ENCODE peak calls at places on chromosomes 12 and 14, in eight cellular contexts. One of them, this sample, is unnamed.

GRCh38 chr14:65277027-65277426 is 135.5 kb upstream of the FUT8 start:
- DNase-seq in stimulated activated CD8-positive, alpha-beta memory T cell treated with anti-CD3 and anti-CD28 coated beads, Interleukin-15, amount 100 ng/mL, for 1 hour: no peak
- DNase-seq in mucosa of gallbladder: no peak
- DNase-seq in stimulated activated CD4-positive, alpha-beta T cell treated with anti-CD3 and anti-CD28 coated beads, Interleukin-15, amount 100 ng/mL, for 1 hour: no peak
- DNase-seq in NCI-H146: no peak
- DNase-seq in endodermal cell: no peak
- DNase-seq in NCI-H510A: no peak
- DNase-seq in activated gamma-delta T cell treated with Interleukin-2 at 50 U/mL for 16 hours: no peak
- DNase-seq in this sample: no peak

GRCh38 chr12:89179983-89180382 is 172.3 kb downstream of the DUSP6 start:
- DNase-seq in NCI-H146: no peak
- DNase-seq in NCI-H510A: no peak
- DNase-seq in stimulated activated CD8-positive, alpha-beta memory T cell treated with anti-CD3 and anti-CD28 coated beads, Interleukin-15, amount 100 ng/mL, for 1 hour: no peak
- DNase-seq in mucosa of gallbladder: peak
- DNase-seq in endodermal cell: no peak
- DNase-seq in stimulated activated CD4-positive, alpha-beta T cell treated with anti-CD3 and anti-CD28 coated beads, Interleukin-15, amount 100 ng/mL, for 1 hour: no peak
- DNase-seq in activated gamma-delta T cell treated with Interleukin-2 at 50 U/mL for 16 hours: no peak
- DNase-seq in this sample: no peak

GRCh38 chr12:5723711-5724252 is 221.3 kb downstream of the ANO2 start:
- DNase-seq in NCI-H146: no peak
- DNase-seq in endodermal cell: peak
- DNase-seq in stimulated activated CD8-positive, alpha-beta memory T cell treated with anti-CD3 and anti-CD28 coated beads, Interleukin-15, amount 100 ng/mL, for 1 hour: no peak
- DNase-seq in stimulated activated CD4-positive, alpha-beta T cell treated with anti-CD3 and anti-CD28 coated beads, Interleukin-15, amount 100 ng/mL, for 1 hour: no peak
- DNase-seq in activated gamma-delta T cell treated with Interleukin-2 at 50 U/mL for 16 hours: no peak
- DNase-seq in NCI-H510A: no peak
- DNase-seq in mucosa of gallbladder: no peak
- DNase-seq in this sample: no peak

GRCh38 chr14:85948163-85948562 is 418.2 kb downstream of the FLRT2 start:
- DNase-seq in NCI-H146: no peak
- DNase-seq in NCI-H510A: no peak
- DNase-seq in stimulated activated CD4-positive, alpha-beta T cell treated with anti-CD3 and anti-CD28 coated beads, Interleukin-15, amount 100 ng/mL, for 1 hour: no peak
- DNase-seq in endodermal cell: no peak
- DNase-seq in mucosa of gallbladder: no peak
- DNase-seq in activated gamma-delta T cell treated with Interleukin-2 at 50 U/mL for 16 hours: no peak
- DNase-seq in stimulated activated CD8-positive, alpha-beta memory T cell treated with anti-CD3 and anti-CD28 coated beads, Interleukin-15, amount 100 ng/mL, for 1 hour: no peak
- DNase-seq in this sample: no peak

GRCh38 chr14:48936352-48936751 is 649.8 kb downstream of the RPS29 start:
- DNase-seq in endodermal cell: no peak
- DNase-seq in NCI-H146: no peak
- DNase-seq in NCI-H510A: no peak
- DNase-seq in stimulated activated CD8-positive, alpha-beta memory T cell treated with anti-CD3 and anti-CD28 coated beads, Interleukin-15, amount 100 ng/mL, for 1 hour: no peak
- DNase-seq in stimulated activated CD4-positive, alpha-beta T cell treated with anti-CD3 and anti-CD28 coated beads, Interleukin-15, amount 100 ng/mL, for 1 hour: no peak
- DNase-seq in activated gamma-delta T cell treated with Interleukin-2 at 50 U/mL for 16 hours: no peak
- DNase-seq in mucosa of gallbladder: no peak
- DNase-seq in this sample: no peak

GRCh38 chr12:21485998-21486397 is 15.4 kb downstream of the RECQL start:
- DNase-seq in NCI-H510A: no peak
- DNase-seq in stimulated activated CD8-positive, alpha-beta memory T cell treated with anti-CD3 and anti-CD28 coated beads, Interleukin-15, amount 100 ng/mL, for 1 hour: no peak
- DNase-seq in stimulated activated CD4-positive, alpha-beta T cell treated with anti-CD3 and anti-CD28 coated beads, Interleukin-15, amount 100 ng/mL, for 1 hour: no peak
- DNase-seq in NCI-H146: no peak
- DNase-seq in mucosa of gallbladder: no peak
- DNase-seq in activated gamma-delta T cell treated with Interleukin-2 at 50 U/mL for 16 hours: no peak
- DNase-seq in endodermal cell: no peak
- DNase-seq in this sample: no peak

GRCh38 chr14:99150236-99150635 is 121.8 kb downstream of the BCL11B start:
- DNase-seq in NCI-H510A: no peak
- DNase-seq in NCI-H146: no peak
- DNase-seq in activated gamma-delta T cell treated with Interleukin-2 at 50 U/mL for 16 hours: no peak
- DNase-seq in mucosa of gallbladder: no peak
- DNase-seq in stimulated activated CD8-positive, alpha-beta memory T cell treated with anti-CD3 and anti-CD28 coated beads, Interleukin-15, amount 100 ng/mL, for 1 hour: no peak
- DNase-seq in endodermal cell: peak
- DNase-seq in stimulated activated CD4-positive, alpha-beta T cell treated with anti-CD3 and anti-CD28 coated beads, Interleukin-15, amount 100 ng/mL, for 1 hour: no peak
- DNase-seq in this sample: no peak

GRCh38 chr12:124916370-124917134 is 2.1 kb upstream of the UBC start:
- DNase-seq in mucosa of gallbladder: peak
- DNase-seq in stimulated activated CD8-positive, alpha-beta memory T cell treated with anti-CD3 and anti-CD28 coated beads, Interleukin-15, amount 100 ng/mL, for 1 hour: no peak
- DNase-seq in endodermal cell: peak
- DNase-seq in NCI-H510A: no peak
- DNase-seq in stimulated activated CD4-positive, alpha-beta T cell treated with anti-CD3 and anti-CD28 coated beads, Interleukin-15, amount 100 ng/mL, for 1 hour: no peak
- DNase-seq in activated gamma-delta T cell treated with Interleukin-2 at 50 U/mL for 16 hours: peak
- DNase-seq in NCI-H146: no peak
- DNase-seq in this sample: no peak

GRCh38 chr14:50600849-50601248 is 40.9 kb downstream of the ATL1 start:
- DNase-seq in mucosa of gallbladder: no peak
- DNase-seq in endodermal cell: peak
- DNase-seq in NCI-H146: no peak
- DNase-seq in stimulated activated CD8-positive, alpha-beta memory T cell treated with anti-CD3 and anti-CD28 coated beads, Interleukin-15, amount 100 ng/mL, for 1 hour: no peak
- DNase-seq in stimulated activated CD4-positive, alpha-beta T cell treated with anti-CD3 and anti-CD28 coated beads, Interleukin-15, amount 100 ng/mL, for 1 hour: no peak
- DNase-seq in NCI-H510A: peak
- DNase-seq in activated gamma-delta T cell treated with Interleukin-2 at 50 U/mL for 16 hours: no peak
- DNase-seq in this sample: no peak

GRCh38 chr14:93008381-93008780 is 85.4 kb downstream of the CHGA start:
- DNase-seq in stimulated activated CD8-positive, alpha-beta memory T cell treated with anti-CD3 and anti-CD28 coated beads, Interleukin-15, amount 100 ng/mL, for 1 hour: no peak
- DNase-seq in NCI-H510A: no peak
- DNase-seq in mucosa of gallbladder: peak
- DNase-seq in stimulated activated CD4-positive, alpha-beta T cell treated with anti-CD3 and anti-CD28 coated beads, Interleukin-15, amount 100 ng/mL, for 1 hour: no peak
- DNase-seq in endodermal cell: no peak
- DNase-seq in NCI-H146: no peak
- DNase-seq in activated gamma-delta T cell treated with Interleukin-2 at 50 U/mL for 16 hours: no peak
- DNase-seq in this sample: no peak